ENCODE peak calls at places on chromosomes 5 and 9, in four cellular contexts. W is progenitor cell of endocrine pancreas, M is GDM1, Q is Panc1. Z is an unnamed sample.
A peak's percentile ranks its signal among the peaks of the same experiment; 100 is the strongest.

GRCh38 chr5:172789687-172790495 is 18.9 kb upstream of the DUSP1 start:
- DNase-seq in W (no peak), M (no peak), Q (no peak), Z (no peak)

GRCh38 chr9:121073038-121073437 is 1.7 kb upstream of the CNTRL start:
- DNase-seq in W (no peak), M (peak; percentile 4), Q (peak; percentile 33), Z (no peak)

GRCh38 chr5:145479271-145479670 is 355.9 kb downstream of the PRELID2 start:
- DNase-seq in W (no peak), M (no peak), Q (no peak), Z (no peak)

GRCh38 chr5:72451771-72452505 is 55.3 kb downstream of the ZNF366 start:
- DNase-seq in W (no peak), M (no peak), Q (no peak), Z (no peak)

GRCh38 chr5:149598966-149599365 is 17.7 kb downstream of the ARHGEF37 start:
- DNase-seq in W (no peak), M (no peak), Q (no peak), Z (no peak)

GRCh38 chr9:37327553-37327952 is 94.9 kb upstream of the GRHPR start:
- DNase-seq in W (no peak), M (no peak), Q (no peak), Z (no peak)

GRCh38 chr5:74140409-74140808 is 500.1 kb downstream of the ENC1 start:
- DNase-seq in W (no peak), M (no peak), Q (no peak), Z (no peak)

GRCh38 chr9:123867034-123867433 is 62.9 kb downstream of the DENND1A start:
- DNase-seq in W (no peak), M (no peak), Q (no peak), Z (no peak)

GRCh38 chr5:83107692-83108410 is 30.5 kb downstream of the XRCC4 start:
- DNase-seq in W (no peak), M (no peak), Q (no peak), Z (no peak)

GRCh38 chr9:69898714-69899209 is 78.1 kb downstream of the CFAP95 start:
- DNase-seq in W (no peak), M (no peak), Q (no peak), Z (no peak)

GRCh38 chr9:97502984-97503861 is 1.8 kb downstream of the TMOD1 start:
- DNase-seq in W (no peak), M (no peak), Q (no peak), Z (peak; percentile 42)

Z was measured in 8988T.